ENCODE peak calls at places on chromosomes 12 and 14, in four cellular contexts. One of them, this sample, is unnamed.
A peak's percentile ranks its signal among the peaks of the same experiment; 100 is the strongest.

GRCh38 chr12:52366738-52367485 is at the start of gene KRT85:
- DNase-seq in HepG2: no peak
- DNase-seq in K562: no peak
- DNase-seq in HCT116: no peak
- DNase-seq in this sample: no peak

GRCh38 chr14:90675399-90675798 is 140.8 kb downstream of the TTC7B start:
- DNase-seq in K562: no peak
- DNase-seq in HepG2: no peak
- DNase-seq in HCT116: no peak
- DNase-seq in this sample: no peak

GRCh38 chr14:65210118-65210826 is 108.0 kb upstream of the MAX start:
- DNase-seq in K562: no peak
- DNase-seq in HepG2: no peak
- DNase-seq in HCT116: no peak
- DNase-seq in this sample: no peak

GRCh38 chr12:27336254-27336653 is 3.6 kb downstream of the BMAL2 start:
- DNase-seq in K562: no peak
- DNase-seq in HepG2: no peak
- DNase-seq in HCT116: no peak
- DNase-seq in this sample: no peak

GRCh38 chr12:52045794-52046199 is 5.4 kb upstream of the NR4A1 start:
- DNase-seq in HCT116: no peak
- DNase-seq in K562: no peak
- DNase-seq in HepG2: no peak
- DNase-seq in this sample: no peak

GRCh38 chr12:94806617-94807016 is 156.3 kb upstream of the TMCC3 start:
- DNase-seq in HepG2: no peak
- DNase-seq in K562: no peak
- DNase-seq in HCT116: no peak
- DNase-seq in this sample: no peak

GRCh38 chr12:62288328-62288727 is 28.1 kb downstream of the USP15 start:
- DNase-seq in K562: no peak
- DNase-seq in HCT116: no peak
- DNase-seq in HepG2: no peak
- DNase-seq in this sample: no peak

GRCh38 chr12:49549735-49550710 is 11.2 kb downstream of the KCNH3 start:
- DNase-seq in HCT116: no peak
- DNase-seq in K562: no peak
- DNase-seq in HepG2: no peak
- DNase-seq in this sample: no peak

GRCh38 chr12:30795660-30796507 is 41.1 kb upstream of the CAPRIN2 start:
- DNase-seq in HepG2: peak; percentile 48
- DNase-seq in HCT116: peak; percentile 64
- DNase-seq in K562: peak; percentile 58
- DNase-seq in this sample: peak; percentile 54

GRCh38 chr14:24879661-24880381 is 170.1 kb downstream of the STXBP6 start:
- DNase-seq in K562: no peak
- DNase-seq in HepG2: no peak
- DNase-seq in HCT116: no peak
- DNase-seq in this sample: no peak

GRCh38 chr12:106135781-106136180 is 3.0 kb downstream of the NUAK1 start:
- DNase-seq in HCT116: no peak
- DNase-seq in HepG2: no peak
- DNase-seq in K562: no peak
- DNase-seq in this sample: no peak

GRCh38 chr12:69254046-69254445 is 14.7 kb downstream of the CPSF6 start:
- DNase-seq in HCT116: peak; percentile 33
- DNase-seq in HepG2: peak; percentile 55
- DNase-seq in K562: peak; percentile 34
- DNase-seq in this sample: peak; percentile 17

GRCh38 chr12:84874825-84875139 is 37.8 kb downstream of the SLC6A15 start:
- DNase-seq in HCT116: no peak
- DNase-seq in HepG2: no peak
- DNase-seq in K562: no peak
- DNase-seq in this sample: no peak

GRCh38 chr14:33693237-33693636 is 257.6 kb downstream of the EGLN3 start:
- DNase-seq in K562: no peak
- DNase-seq in HepG2: no peak
- DNase-seq in HCT116: no peak
- DNase-seq in this sample: no peak

GRCh38 chr14:71554959-71555612 is 377.1 kb upstream of the RGS6 start:
- DNase-seq in HepG2: no peak
- DNase-seq in K562: no peak
- DNase-seq in HCT116: no peak
- DNase-seq in this sample: no peak

GRCh38 chr14:91078095-91078737 is 17.8 kb upstream of the RPS6KA5 start:
- DNase-seq in HCT116: no peak
- DNase-seq in HepG2: no peak
- DNase-seq in K562: no peak
- DNase-seq in this sample: no peak

GRCh38 chr14:73634333-73634833 is 10.4 kb upstream of the DNAL1 start:
- DNase-seq in HepG2: no peak
- DNase-seq in K562: no peak
- DNase-seq in HCT116: no peak
- DNase-seq in this sample: no peak

GRCh38 chr14:93830753-93831461 is 42.6 kb upstream of the PRIMA1 start:
- DNase-seq in HepG2: no peak
- DNase-seq in HCT116: no peak
- DNase-seq in K562: no peak
- DNase-seq in this sample: no peak

GRCh38 chr14:64554551-64554950 is 4.8 kb downstream of the PPP1R36 start:
- DNase-seq in HCT116: no peak
- DNase-seq in K562: no peak
- DNase-seq in HepG2: no peak
- DNase-seq in this sample: no peak

GRCh38 chr12:34393086-34393820 is 371.0 kb downstream of the ALG10 start:
- DNase-seq in HepG2: no peak
- DNase-seq in HCT116: no peak
- DNase-seq in K562: no peak
- DNase-seq in this sample: no peak

GRCh38 chr12:34393821-34394150 is 371.5 kb downstream of the ALG10 start:
- DNase-seq in HepG2: no peak
- DNase-seq in HCT116: no peak
- DNase-seq in K562: no peak
- DNase-seq in this sample: no peak

GRCh38 chr12:34395056-34396005 is 373.0 kb downstream of the ALG10 start:
- DNase-seq in HepG2: no peak
- DNase-seq in HCT116: no peak
- DNase-seq in K562: no peak
- DNase-seq in this sample: no peak

GRCh38 chr12:34392741-34393085 is 370.4 kb downstream of the ALG10 start:
- DNase-seq in HCT116: no peak
- DNase-seq in HepG2: no peak
- DNase-seq in K562: no peak
- DNase-seq in this sample: no peak

DNA sequence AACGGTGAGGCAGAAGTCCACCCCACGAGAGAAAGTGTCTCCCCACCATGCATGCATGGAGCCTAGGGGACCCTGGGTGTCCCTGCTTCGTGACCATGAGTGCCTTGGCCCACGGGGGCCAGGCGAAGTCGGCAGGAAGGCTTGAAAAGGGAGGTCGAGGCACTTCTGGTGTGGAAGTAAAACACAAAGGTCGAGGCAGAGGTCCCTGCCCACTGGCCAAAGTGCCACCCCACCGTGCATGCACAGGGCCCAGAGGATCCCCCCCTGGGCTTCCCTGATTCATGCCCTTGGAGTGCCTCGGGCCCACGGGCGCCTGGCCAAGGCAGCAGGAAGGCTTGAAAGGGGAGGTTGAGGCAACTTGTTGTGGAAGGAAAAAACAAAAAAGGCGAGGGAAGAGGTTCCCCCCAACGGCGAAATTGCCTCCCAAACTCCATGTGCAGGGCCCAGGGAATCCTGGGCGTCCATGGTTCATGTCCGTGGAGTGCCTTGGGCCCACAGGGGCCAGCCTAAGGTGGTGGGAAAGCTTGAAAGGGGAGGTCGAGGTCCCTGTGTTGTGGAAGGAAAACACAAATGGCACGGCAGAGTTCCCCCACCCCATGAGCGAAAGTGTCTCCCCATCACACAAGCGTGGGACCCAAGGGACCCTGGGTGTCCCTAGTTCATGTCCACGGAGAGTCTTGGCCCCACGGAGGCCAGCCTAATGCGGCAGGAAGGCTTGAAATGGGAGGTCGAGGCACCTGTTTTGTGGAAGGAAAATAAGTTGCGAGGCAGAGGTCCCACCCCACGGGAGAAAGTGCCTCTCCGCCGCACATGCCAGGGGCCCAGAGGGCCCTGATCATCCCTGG is 372.1 kb downstream of the ALG10 start:
- DNase-seq in K562: no peak
- DNase-seq in HepG2: no peak
- DNase-seq in HCT116: no peak
- DNase-seq in this sample: no peak
- H3K9me3 ChIP-seq in K562: no peaks in the 10 kb centered on the region
- H3K9me3 ChIP-seq in HepG2: no peaks in the 10 kb centered on the region
- H3K9me3 ChIP-seq in HCT116: no peaks in the 10 kb centered on the region
- H3K9me3 ChIP-seq in this sample: no peaks in the 10 kb centered on the region

GRCh38 chr14:96268426-96269358 is 12.7 kb downstream of the BDKRB1 start:
- DNase-seq in HepG2: no peak
- DNase-seq in K562: no peak
- DNase-seq in HCT116: no peak
- DNase-seq in this sample: no peak

GRCh38 chr14:96269359-96269710 is 13.3 kb downstream of the BDKRB1 start:
- DNase-seq in HepG2: no peak
- DNase-seq in K562: no peak
- DNase-seq in HCT116: no peak
- DNase-seq in this sample: no peak

GRCh38 chr14:96265387-96265786 is 9.4 kb downstream of the BDKRB1 start:
- DNase-seq in K562: no peak
- DNase-seq in HepG2: no peak
- DNase-seq in HCT116: no peak
- DNase-seq in this sample: no peak

GRCh38 chr14:96267916-96268315 is 11.9 kb downstream of the BDKRB1 start:
- DNase-seq in HepG2: no peak
- DNase-seq in HCT116: no peak
- DNase-seq in K562: no peak
- DNase-seq in this sample: no peak

GRCh38 chr14:96267336-96267735 is 11.3 kb downstream of the BDKRB1 start:
- DNase-seq in K562: no peak
- DNase-seq in HepG2: no peak
- DNase-seq in HCT116: no peak
- DNase-seq in this sample: no peak
- TF ChIP-seq TCF7L2 in K562: no peak
- TF ChIP-seq TCF7L2 in HepG2: no peak
- TF ChIP-seq TCF7L2 in HCT116: no peak
- TF ChIP-seq TCF7L2 in this sample: no peak

GRCh38 chr12:47609806-47610205 is 96.0 kb downstream of the RPAP3 start:
- DNase-seq in HCT116: no peak
- DNase-seq in K562: no peak
- DNase-seq in HepG2: no peak
- DNase-seq in this sample: no peak
- H3K9me3 ChIP-seq in HCT116: peaks cover 16% of the 10 kb centered on the region
- H3K9me3 ChIP-seq in K562: peaks cover 3% of the 10 kb centered on the region
- H3K9me3 ChIP-seq in HepG2: peaks cover 41% of the 10 kb centered on the region
- H3K9me3 ChIP-seq in this sample: peaks cover 8% of the 10 kb centered on the region

GRCh38 chr12:108581311-108582227 is 16.3 kb downstream of the TMEM119 start:
- DNase-seq in K562: no peak
- DNase-seq in HepG2: no peak
- DNase-seq in HCT116: no peak
- DNase-seq in this sample: no peak
- TF ChIP-seq TCF7L2 in K562: no peak
- TF ChIP-seq TCF7L2 in HepG2: no peak
- TF ChIP-seq TCF7L2 in HCT116: no peak
- TF ChIP-seq TCF7L2 in this sample: no peak

DNA sequence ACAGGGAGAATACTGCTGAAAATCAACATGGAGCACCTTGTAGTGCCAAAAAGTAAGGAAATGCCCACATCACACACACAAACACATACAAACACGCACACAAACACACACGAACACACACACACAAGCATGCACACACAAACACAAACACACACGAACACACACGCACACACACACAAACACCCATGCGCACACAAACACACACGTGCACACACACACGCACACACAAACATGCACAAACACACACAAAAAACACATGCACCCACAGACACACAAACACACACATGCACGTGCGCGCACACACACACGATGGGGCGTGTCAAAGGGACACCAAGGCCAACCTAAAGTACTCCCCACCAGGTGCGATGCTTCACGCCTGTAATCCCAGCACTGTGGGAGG is 61.7 kb upstream of the C14orf180 start:
- DNase-seq in HepG2: no peak
- DNase-seq in K562: no peak
- DNase-seq in HCT116: no peak
- DNase-seq in this sample: no peak
- H3K9me3 ChIP-seq in HepG2: no peaks in the 10 kb centered on the region
- H3K9me3 ChIP-seq in K562: no peaks in the 10 kb centered on the region
- H3K9me3 ChIP-seq in HCT116: no peaks in the 10 kb centered on the region
- H3K9me3 ChIP-seq in this sample: no peaks in the 10 kb centered on the region

GRCh38 chr14:80087411-80087810 is 123.9 kb downstream of the DIO2 start:
- DNase-seq in K562: no peak
- DNase-seq in HepG2: no peak
- DNase-seq in HCT116: no peak
- DNase-seq in this sample: no peak
- TF ChIP-seq TCF7L2 in K562: no peak
- TF ChIP-seq TCF7L2 in HepG2: no peak
- TF ChIP-seq TCF7L2 in HCT116: no peak
- TF ChIP-seq TCF7L2 in this sample: no peak

GRCh38 chr14:31001339-31001658 is 24.1 kb upstream of the AP4S1 start:
- DNase-seq in K562: no peak
- DNase-seq in HepG2: no peak
- DNase-seq in HCT116: no peak
- DNase-seq in this sample: no peak
- H3K9me3 ChIP-seq in K562: peaks cover 7% of the 10 kb centered on the region
- H3K9me3 ChIP-seq in HepG2: peaks cover 18% of the 10 kb centered on the region
- H3K9me3 ChIP-seq in HCT116: no peaks in the 10 kb centered on the region
- H3K9me3 ChIP-seq in this sample: no peaks in the 10 kb centered on the region

GRCh38 chr12:47987411-47988072 is 16.7 kb downstream of the COL2A1 start:
- DNase-seq in K562: no peak
- DNase-seq in HCT116: no peak
- DNase-seq in HepG2: no peak
- DNase-seq in this sample: no peak

GRCh38 chr12:47989666-47990065 is 14.6 kb downstream of the COL2A1 start:
- DNase-seq in K562: no peak
- DNase-seq in HCT116: no peak
- DNase-seq in HepG2: no peak
- DNase-seq in this sample: no peak

GRCh38 chr12:47989023-47989417 is 15.3 kb downstream of the COL2A1 start:
- DNase-seq in K562: no peak
- DNase-seq in HCT116: no peak
- DNase-seq in HepG2: no peak
- DNase-seq in this sample: no peak

GRCh38 chr12:47986832-47987231 is 17.4 kb downstream of the COL2A1 start:
- DNase-seq in HCT116: no peak
- DNase-seq in HepG2: no peak
- DNase-seq in K562: no peak
- DNase-seq in this sample: no peak

GRCh38 chr12:47988073-47989022 is 15.9 kb downstream of the COL2A1 start:
- DNase-seq in HCT116: no peak
- DNase-seq in HepG2: no peak
- DNase-seq in K562: no peak
- DNase-seq in this sample: no peak
- TF ChIP-seq TCF7L2 in HCT116: no peak
- TF ChIP-seq TCF7L2 in HepG2: no peak
- TF ChIP-seq TCF7L2 in K562: no peak
- TF ChIP-seq TCF7L2 in this sample: no peak

GRCh38 chr12:34400986-34401658 is 378.8 kb downstream of the ALG10 start:
- DNase-seq in K562: peak; percentile 1
- DNase-seq in HepG2: no peak
- DNase-seq in HCT116: no peak
- DNase-seq in this sample: no peak
- H3K9me3 ChIP-seq in K562: no peaks in the 10 kb centered on the region
- H3K9me3 ChIP-seq in HepG2: peaks cover 39% of the 10 kb centered on the region
- H3K9me3 ChIP-seq in HCT116: no peaks in the 10 kb centered on the region
- H3K9me3 ChIP-seq in this sample: no peaks in the 10 kb centered on the region

GRCh38 chr12:13749380-13749779 is 232.0 kb downstream of the GRIN2B start:
- DNase-seq in HepG2: no peak
- DNase-seq in K562: no peak
- DNase-seq in HCT116: no peak
- DNase-seq in this sample: no peak
- TF ChIP-seq TCF7L2 in HepG2: no peak
- TF ChIP-seq TCF7L2 in K562: no peak
- TF ChIP-seq TCF7L2 in HCT116: no peak
- TF ChIP-seq TCF7L2 in this sample: no peak

This sample was measured in Panc1.